ENCODE peak calls at places on chromosomes 13 and 19, in seven cellular contexts. J is T-cell; G is cardiac muscle cell; F is IMR-90; D is PC-9; P is non-pigmented ciliary epithelial cell; N is CD8-positive, alpha-beta T cell. V is an unnamed sample.
A peak's percentile ranks its signal among the peaks of the same experiment; 100 is the strongest.

GRCh38 chr19:13783565-13784500 is 9.6 kb downstream of the C19orf53 start:
- DNase-seq in J (no peak), G (no peak), F (no peak), D (no peak), P (no peak), N (no peak), V (no peak)

GRCh38 chr19:6532244-6532999 is 1.6 kb downstream of the TNFSF9 start:
- DNase-seq in J (no peak), G (no peak), F (no peak), D (no peak), P (no peak), N (no peak), V (no peak)

GRCh38 chr13:64471916-64472315 is 2758.2 kb downstream of the PCDH9 start:
- DNase-seq in J (no peak), G (peak; percentile 62), F (peak; percentile 60), D (peak; percentile 46), P (no peak), N (no peak), V (no peak)

GRCh38 chr13:21324793-21325192 is 134.3 kb downstream of the ZDHHC20 start:
- DNase-seq in J (no peak), G (no peak), F (no peak), D (no peak), P (no peak), N (no peak), V (no peak)

GRCh38 chr13:33250594-33250993 is 35.0 kb downstream of the STARD13 start:
- DNase-seq in J (no peak), G (no peak), F (peak; percentile 50), D (no peak), P (no peak), N (no peak), V (no peak)

GRCh38 chr19:15614507-15615379 is at the start of gene CYP4F8:
- DNase-seq in J (no peak), G (no peak), F (no peak), D (peak; percentile 83), P (no peak), N (no peak), V (no peak)

GRCh38 chr19:37306383-37306963 is 64.4 kb upstream of the ZNF527 start:
- DNase-seq in J (no peak), G (no peak), F (no peak), D (no peak), P (no peak), N (no peak), V (no peak)

GRCh38 chr19:57280913-57281425 is 684 bp downstream of the ZNF460 start:
- DNase-seq in J (peak; percentile 31), G (no peak), F (no peak), D (peak; percentile 43), P (no peak), N (peak; percentile 50), V (peak; percentile 4)

GRCh38 chr19:15782211-15782610 is 5.2 kb upstream of the OR10H5 start:
- DNase-seq in J (no peak), G (no peak), F (no peak), D (no peak), P (no peak), N (no peak), V (no peak)

GRCh38 chr19:29798783-29799182 is 13.0 kb upstream of the CCNE1 start:
- DNase-seq in J (no peak), G (peak; percentile 21), F (peak; percentile 60), D (no peak), P (no peak), N (no peak), V (no peak)

GRCh38 chr13:109389892-109390345 is 396.5 kb downstream of the IRS2 start:
- DNase-seq in J (no peak), G (peak; percentile 66), F (peak; percentile 25), D (peak; percentile 50), P (no peak), N (no peak), V (no peak)

GRCh38 chr19:32041681-32042292 is 303.6 kb upstream of the ZNF507 start:
- DNase-seq in J (no peak), G (peak; percentile 56), F (peak; percentile 31), D (no peak), P (no peak), N (no peak), V (no peak)

GRCh38 chr13:87953381-87953780 is 282.2 kb downstream of the SLITRK5 start:
- DNase-seq in J (no peak), G (no peak), F (no peak), D (no peak), P (no peak), N (no peak), V (no peak)

GRCh38 chr19:3969435-3970312 is 1.2 kb downstream of the DAPK3 start:
- DNase-seq in J (no peak), G (peak; percentile 85), F (peak; percentile 82), D (peak; percentile 64), P (no peak), N (no peak), V (no peak)

V was measured in CD4-positive, alpha-beta T cell.